ENCODE peak calls at places on chromosomes 5 and 9, in five cellular contexts. T is H1, Q is SK-N-SH, W is HepG2, P is K562. S is an unnamed sample.

GRCh38 chr5:7209583-7210139 is 186.3 kb upstream of the ADCY2 start:
- DNase-seq in T (no peak), Q (no peak), W (no peak), P (no peak), S (no peak)

GRCh38 chr5:7548576-7548975 is 152.6 kb downstream of the ADCY2 start:
- DNase-seq in T (no peak), Q (no peak), W (no peak), P (no peak), S (no peak)

GRCh38 chr9:96150324-96151023 is 151.5 kb downstream of the HSD17B3 start:
- DNase-seq in T (no peak), Q (no peak), W (no peak), P (no peak), S (peak)

GRCh38 chr5:180116077-180116375 is 44.5 kb upstream of the RNF130 start:
- DNase-seq in T (no peak), Q (peak), W (no peak), P (no peak), S (no peak)

GRCh38 chr5:37737326-37738056 is 102.3 kb downstream of the GDNF start:
- DNase-seq in T (no peak), Q (no peak), W (no peak), P (no peak), S (no peak)

GRCh38 chr9:93948456-93949072 is 6.6 kb downstream of the BARX1 start:
- DNase-seq in T (no peak), Q (peak), W (no peak), P (no peak), S (no peak)

GRCh38 chr9:16405421-16405820 is 465.0 kb downstream of the BNC2 start:
- DNase-seq in T (no peak), Q (no peak), W (no peak), P (no peak), S (no peak)

GRCh38 chr9:91253488-91253887 is 108.2 kb downstream of the AUH start:
- DNase-seq in T (no peak), Q (no peak), W (peak), P (peak), S (no peak)

GRCh38 chr5:9653811-9654210 is 23.7 kb upstream of the TAS2R1 start:
- DNase-seq in T (no peak), Q (no peak), W (no peak), P (no peak), S (no peak)

GRCh38 chr9:97696025-97696822 is 916 bp downstream of the XPA start:
- DNase-seq in T (no peak), Q (no peak), W (peak), P (no peak), S (no peak)

GRCh38 chr9:129235041-129235930 is 57.2 kb upstream of the IER5L start:
- DNase-seq in T (no peak), Q (no peak), W (no peak), P (no peak), S (no peak)

GRCh38 chr9:110101531-110102161 is 106.3 kb downstream of the C9orf152 start:
- DNase-seq in T (no peak), Q (no peak), W (no peak), P (no peak), S (peak)

GRCh38 chr5:142821733-142822487 is 51.7 kb downstream of the ARHGAP26 start:
- DNase-seq in T (no peak), Q (no peak), W (peak), P (no peak), S (no peak)

GRCh38 chr9:87883990-87884389 is 1.3 kb downstream of the SPATA31E1 start:
- DNase-seq in T (peak), Q (peak), W (no peak), P (peak), S (no peak)

GRCh38 chr5:320524-321232 is 836 bp upstream of the AHRR start:
- DNase-seq in T (peak), Q (peak), W (no peak), P (no peak), S (no peak)

GRCh38 chr9:37983381-37984067 is 79.6 kb upstream of the SLC25A51 start:
- DNase-seq in T (no peak), Q (no peak), W (no peak), P (no peak), S (no peak)

GRCh38 chr5:20353481-20353880 is 365.5 kb upstream of the CDH18 start:
- DNase-seq in T (no peak), Q (no peak), W (no peak), P (no peak), S (no peak)

GRCh38 chr5:150213530-150213929 is 23.7 kb downstream of the SLC6A7 start:
- DNase-seq in T (no peak), Q (no peak), W (no peak), P (no peak), S (no peak)

GRCh38 chr9:137032893-137033292 is 1.0 kb upstream of the FUT7 start:
- DNase-seq in T (no peak), Q (no peak), W (no peak), P (no peak), S (no peak)
- TF ChIP-seq CTCF in T (no peak), Q (no peak), W (no peak), P (no peak), S (no peak)

DNA sequence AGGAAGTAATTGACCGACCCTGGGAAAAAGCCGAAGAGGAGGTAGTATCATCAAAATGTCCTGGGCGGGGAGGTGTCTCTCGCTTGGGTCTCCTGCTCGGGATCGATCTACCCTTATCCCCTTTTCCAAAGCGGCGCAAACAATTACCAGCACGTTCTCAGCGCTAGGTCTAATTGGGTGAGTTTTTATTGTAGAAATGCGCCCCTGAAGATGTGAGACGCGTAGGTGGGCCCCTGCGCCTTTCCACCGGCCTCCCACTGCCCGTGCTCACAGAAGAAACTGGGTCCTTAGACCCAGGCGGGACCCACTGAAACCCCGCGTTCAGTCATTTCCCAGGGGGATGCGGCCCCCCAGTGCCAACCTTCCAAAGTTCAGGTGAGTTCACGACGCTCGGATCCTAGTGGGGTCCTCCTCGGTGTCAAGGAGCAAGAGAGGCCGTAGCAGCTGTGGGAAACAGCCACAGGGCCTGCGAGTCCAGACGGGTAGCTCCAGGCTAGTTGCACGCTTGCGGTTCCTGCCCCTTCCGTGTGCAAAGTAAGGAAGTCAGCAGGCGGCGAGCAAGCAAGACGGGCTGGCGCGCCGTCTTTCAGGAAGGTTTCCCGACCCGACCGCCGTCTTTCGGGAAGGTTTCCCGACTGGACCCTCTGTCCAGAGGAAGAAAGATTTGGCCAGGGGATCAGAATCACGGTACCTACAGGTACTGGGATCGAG is 1.5 kb downstream of the SMIM32 start:
- DNase-seq in T (no peak), Q (peak), W (no peak), P (no peak), S (no peak)
- TF ChIP-seq TAF1 in T (no peak), Q (no peak), W (no peak), P (no peak), S (no peak)

GRCh38 chr9:133189826-133190225 is 19.2 kb downstream of the OBP2B start:
- DNase-seq in T (no peak), Q (no peak), W (no peak), P (no peak), S (no peak)

GRCh38 chr9:133186736-133187135 is 22.3 kb downstream of the OBP2B start:
- DNase-seq in T (no peak), Q (no peak), W (no peak), P (no peak), S (no peak)

GRCh38 chr9:133187561-133188005 is 21.5 kb downstream of the OBP2B start:
- DNase-seq in T (no peak), Q (no peak), W (no peak), P (no peak), S (no peak)

GRCh38 chr9:133188843-133189180 is 20.2 kb downstream of the OBP2B start:
- DNase-seq in T (no peak), Q (no peak), W (no peak), P (no peak), S (no peak)

GRCh38 chr9:133188006-133188842 is 20.8 kb downstream of the OBP2B start:
- DNase-seq in T (peak), Q (peak), W (peak), P (peak), S (no peak)
- TF ChIP-seq CTCF in T (peak), Q (no peak), W (peak), P (peak), S (peak)

GRCh38 chr9:111730937-111731567 is 63.7 kb downstream of the SHOC1 start:
- DNase-seq in T (no peak), Q (no peak), W (peak), P (no peak), S (no peak)
- TF ChIP-seq TAF1 in T (no peak), Q (no peak), W (no peak), P (no peak), S (no peak)

S was measured in GM12878.